ENCODE peak calls at places on chromosomes 16 and 17, in four cellular contexts. One of them, this sample, is unnamed.
A peak's percentile ranks its signal among the peaks of the same experiment; 100 is the strongest.

GRCh38 chr16:12229759-12230594 is 253.4 kb downstream of the SNX29 start:
- DNase-seq in GM20000: no peak
- DNase-seq in glutamatergic neuron: no peak
- DNase-seq in A172: no peak
- DNase-seq in this sample: no peak

GRCh38 chr17:45791041-45791582 is 7.0 kb downstream of the CRHR1 start:
- DNase-seq in GM20000: no peak
- DNase-seq in A172: no peak
- DNase-seq in glutamatergic neuron: no peak
- DNase-seq in this sample: no peak

GRCh38 chr17:32491371-32492280 is 4.8 kb downstream of the CDK5R1 start:
- DNase-seq in glutamatergic neuron: no peak
- DNase-seq in GM20000: peak; percentile 73
- DNase-seq in A172: no peak
- DNase-seq in this sample: no peak

GRCh38 chr17:80221401-80221800 is 1.2 kb downstream of the SLC26A11 start:
- DNase-seq in GM20000: no peak
- DNase-seq in A172: no peak
- DNase-seq in glutamatergic neuron: no peak
- DNase-seq in this sample: no peak

GRCh38 chr16:50025544-50025931 is 513 bp downstream of the CNEP1R1 start:
- DNase-seq in glutamatergic neuron: no peak
- DNase-seq in GM20000: peak; percentile 28
- DNase-seq in A172: no peak
- DNase-seq in this sample: no peak

GRCh38 chr17:4742629-4743028 is 2.9 kb upstream of the CXCL16 start:
- DNase-seq in glutamatergic neuron: no peak
- DNase-seq in A172: no peak
- DNase-seq in GM20000: no peak
- DNase-seq in this sample: no peak

GRCh38 chr17:30278032-30278431 is 13.7 kb downstream of the BLMH start:
- DNase-seq in glutamatergic neuron: peak; percentile 28
- DNase-seq in A172: peak; percentile 21
- DNase-seq in GM20000: no peak
- DNase-seq in this sample: no peak

GRCh38 chr16:19698480-19699465 is 19.3 kb downstream of the KNOP1 start:
- DNase-seq in A172: peak; percentile 34
- DNase-seq in glutamatergic neuron: no peak
- DNase-seq in GM20000: no peak
- DNase-seq in this sample: peak; percentile 63

GRCh38 chr16:21302898-21303528 is 24.9 kb upstream of the CRYM start:
- DNase-seq in A172: peak; percentile 93
- DNase-seq in GM20000: no peak
- DNase-seq in glutamatergic neuron: no peak
- DNase-seq in this sample: peak; percentile 89

GRCh38 chr16:81582655-81583441 is 138.2 kb downstream of the CMIP start:
- DNase-seq in glutamatergic neuron: no peak
- DNase-seq in GM20000: no peak
- DNase-seq in A172: no peak
- DNase-seq in this sample: no peak

GRCh38 chr17:3675886-3676285 is 7.3 kb downstream of the EMC6 start:
- DNase-seq in glutamatergic neuron: no peak
- DNase-seq in A172: no peak
- DNase-seq in GM20000: no peak
- DNase-seq in this sample: no peak

GRCh38 chr17:42311240-42312034 is 23.1 kb downstream of the STAT5A start:
- DNase-seq in A172: no peak
- DNase-seq in GM20000: no peak
- DNase-seq in glutamatergic neuron: peak; percentile 48
- DNase-seq in this sample: peak; percentile 83

GRCh38 chr16:68754117-68754792 is 17.2 kb downstream of the CDH1 start:
- DNase-seq in glutamatergic neuron: no peak
- DNase-seq in GM20000: no peak
- DNase-seq in A172: no peak
- DNase-seq in this sample: no peak

GRCh38 chr17:35286120-35286781 is 43.4 kb downstream of the SLFN5 start:
- DNase-seq in A172: peak; percentile 13
- DNase-seq in glutamatergic neuron: no peak
- DNase-seq in GM20000: peak; percentile 15
- DNase-seq in this sample: no peak

GRCh38 chr17:36014946-36015345 is 2.8 kb downstream of the CCL23 start:
- DNase-seq in A172: no peak
- DNase-seq in GM20000: no peak
- DNase-seq in glutamatergic neuron: no peak
- DNase-seq in this sample: no peak

GRCh38 chr16:20938426-20938825 is 37.9 kb downstream of the LYRM1 start:
- DNase-seq in A172: peak; percentile 31
- DNase-seq in glutamatergic neuron: no peak
- DNase-seq in GM20000: no peak
- DNase-seq in this sample: no peak

GRCh38 chr17:46092996-46093395 is 93.9 kb downstream of the STH start:
- DNase-seq in glutamatergic neuron: no peak
- DNase-seq in GM20000: no peak
- DNase-seq in A172: no peak
- DNase-seq in this sample: no peak

GRCh38 chr16:2159052-2159838 is 3.7 kb downstream of the TRAF7 start:
- DNase-seq in A172: peak; percentile 70
- DNase-seq in glutamatergic neuron: no peak
- DNase-seq in GM20000: no peak
- DNase-seq in this sample: peak; percentile 83

GRCh38 chr16:11053916-11054460 is 109.6 kb downstream of the CLEC16A start:
- DNase-seq in GM20000: no peak
- DNase-seq in A172: no peak
- DNase-seq in glutamatergic neuron: peak; percentile 81
- DNase-seq in this sample: no peak

GRCh38 chr16:69566437-69567030 is 768 bp downstream of the NFAT5 start:
- DNase-seq in A172: peak; percentile 35
- DNase-seq in GM20000: peak; percentile 82
- DNase-seq in glutamatergic neuron: no peak
- DNase-seq in this sample: peak; percentile 68

GRCh38 chr17:79330229-79330628 is 255.6 kb downstream of the ENGASE start:
- DNase-seq in GM20000: no peak
- DNase-seq in A172: no peak
- DNase-seq in glutamatergic neuron: no peak
- DNase-seq in this sample: no peak

GRCh38 chr16:49557070-49557446 is 183.5 kb downstream of the C16orf78 start:
- DNase-seq in GM20000: no peak
- DNase-seq in A172: no peak
- DNase-seq in glutamatergic neuron: peak; percentile 69
- DNase-seq in this sample: no peak

GRCh38 chr16:75086281-75086680 is 30.3 kb downstream of the LDHD start:
- DNase-seq in glutamatergic neuron: no peak
- DNase-seq in GM20000: no peak
- DNase-seq in A172: no peak
- DNase-seq in this sample: peak; percentile 71

This sample was measured in NCI-H226.